ENCODE peak calls at places on chromosomes 7 and 10, in eight cellular contexts. D, V, Q, N, M, U, S and B are unnamed samples.
A peak's percentile ranks its signal among the peaks of the same experiment; 100 is the strongest.

GRCh38 chr7:16688249-16688648 is 42.3 kb downstream of the BZW2 start:
- DNase-seq in M (no peak), N (no peak), V (no peak), Q (no peak), S (no peak), U (no peak), D (no peak), B (no peak)

GRCh38 chr10:120415709-120416330 is 41.2 kb upstream of the PLPP4 start:
- DNase-seq in U (no peak), S (no peak), M (no peak), N (no peak), D (no peak), Q (no peak), V (peak; percentile 83), B (peak; percentile 93)

GRCh38 chr7:155248366-155248756 is 49.3 kb upstream of the INSIG1 start:
- DNase-seq in D (no peak), Q (no peak), U (no peak), N (no peak), M (no peak), S (no peak), V (no peak), B (no peak)

GRCh38 chr7:45120-46090 is 147.0 kb upstream of the FAM20C start:
- DNase-seq in S (peak; percentile 2), Q (peak; percentile 26), U (no peak), M (no peak), D (peak; percentile 9), N (no peak), V (no peak), B (no peak)

GRCh38 chr7:131568510-131568909 is 12.1 kb upstream of the PODXL start:
- DNase-seq in U (no peak), Q (no peak), M (no peak), D (no peak), S (no peak), N (no peak), V (no peak), B (no peak)

GRCh38 chr10:46267132-46267985 is 19.4 kb upstream of the ANTXRL start:
- DNase-seq in N (no peak), D (peak; percentile 11), S (no peak), U (no peak), M (no peak), Q (no peak), V (no peak), B (no peak)

GRCh38 chr7:28409716-28410627 is 2.3 kb upstream of the CREB5 start:
- DNase-seq in S (peak; percentile 52), M (no peak), V (peak; percentile 38), D (peak; percentile 25), U (no peak), N (peak; percentile 63), Q (peak; percentile 62), B (peak; percentile 30)

GRCh38 chr10:46524471-46525176 is 31.8 kb downstream of the GPRIN2 start:
- DNase-seq in N (peak; percentile 33), M (peak; percentile 36), U (no peak), Q (peak; percentile 69), S (no peak), D (no peak), V (peak; percentile 15), B (peak; percentile 92)

GRCh38 chr10:11742009-11742778 is at the start of gene ECHDC3:
- DNase-seq in Q (peak; percentile 76), U (peak; percentile 46), D (peak; percentile 70), M (no peak), V (peak; percentile 38), N (peak; percentile 35), S (peak; percentile 69), B (no peak)

GRCh38 chr10:127982601-127983000 is 75.7 kb downstream of the PTPRE start:
- DNase-seq in N (no peak), M (no peak), Q (no peak), S (no peak), V (no peak), D (no peak), U (no peak), B (no peak)

GRCh38 chr7:1579481-1580421 is 9.9 kb upstream of the PSMG3 start:
- DNase-seq in M (no peak), V (peak; percentile 40), S (peak; percentile 69), D (peak; percentile 75), Q (peak; percentile 82), U (peak; percentile 52), N (peak; percentile 87), B (peak; percentile 21)

GRCh38 chr7:32587431-32587948 is 92.2 kb downstream of the AVL9 start:
- DNase-seq in N (no peak), D (no peak), M (peak; percentile 68), V (peak; percentile 97), S (peak; percentile 42), U (no peak), Q (peak; percentile 49), B (peak; percentile 69)

GRCh38 chr7:154804449-154804848 is 198.5 kb downstream of the PAXIP1 start:
- DNase-seq in Q (no peak), U (no peak), D (no peak), S (no peak), V (no peak), N (no peak), M (no peak), B (no peak)

DNA sequence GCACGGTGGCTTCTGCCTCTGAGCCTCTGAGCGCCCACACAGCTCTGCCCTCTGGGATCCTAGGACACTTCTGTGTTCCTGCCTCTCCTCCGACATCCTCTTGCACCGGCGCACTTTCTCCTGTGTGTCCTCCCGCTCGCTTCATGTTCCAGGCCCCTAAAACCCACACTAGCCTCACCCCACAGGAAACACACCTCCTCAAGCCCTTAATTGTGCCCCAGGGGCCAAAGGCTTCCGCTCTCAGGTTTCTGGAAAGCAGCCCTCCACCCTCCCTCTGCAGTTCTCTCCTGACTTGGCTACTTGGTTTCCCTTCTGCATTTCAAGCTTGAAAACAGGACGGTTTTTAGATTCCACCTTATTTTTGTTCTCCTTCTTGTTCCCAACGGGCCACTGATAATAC is 7.3 kb downstream of the GFRA1 start:
- DNase-seq in N (no peak), V (no peak), S (no peak), U (no peak), D (no peak), Q (no peak), M (no peak), B (no peak)
- TF ChIP-seq CTCF in N (no peak), V (no peak), S (no peak), U (no peak), D (no peak), Q (no peak), M (no peak), B (no peak)

GRCh38 chr10:19620867-19621266 is 195.4 kb upstream of the PLXDC2 start:
- DNase-seq in S (no peak), V (peak; percentile 6), U (no peak), M (no peak), D (no peak), N (no peak), Q (no peak), B (no peak)
- TF ChIP-seq CTCF in S (peak; percentile 29), V (peak; percentile 33), U (no peak), M (no peak), D (no peak), N (no peak), Q (no peak), B (peak; percentile 29)

GRCh38 chr10:132446195-132446581 is 49.2 kb downstream of the PWWP2B start:
- DNase-seq in N (no peak), M (no peak), U (no peak), V (no peak), D (no peak), Q (no peak), S (no peak), B (no peak)

GRCh38 chr10:132447446-132448247 is 50.6 kb downstream of the PWWP2B start:
- DNase-seq in U (peak; percentile 90), S (no peak), M (peak; percentile 19), D (peak; percentile 72), N (peak; percentile 35), V (peak; percentile 82), Q (no peak), B (peak; percentile 57)

GRCh38 chr10:132448248-132448731 is 51.3 kb downstream of the PWWP2B start:
- DNase-seq in Q (no peak), U (peak; percentile 67), S (no peak), D (peak; percentile 91), N (no peak), M (no peak), V (peak; percentile 69), B (no peak)

GRCh38 chr10:132445516-132446194 is 48.7 kb downstream of the PWWP2B start:
- DNase-seq in Q (no peak), V (no peak), S (no peak), N (no peak), M (no peak), U (no peak), D (no peak), B (no peak)

GRCh38 chr10:132446661-132447445 is 49.9 kb downstream of the PWWP2B start:
- DNase-seq in Q (no peak), N (no peak), U (peak; percentile 75), V (peak; percentile 41), M (no peak), S (no peak), D (peak; percentile 92), B (peak; percentile 18)
- TF ChIP-seq CTCF in Q (no peak), N (peak; percentile 38), U (peak; percentile 30), V (peak; percentile 48), M (peak; percentile 24), S (peak; percentile 44), D (peak; percentile 40), B (peak; percentile 68)

GRCh38 chr7:112021348-112022044 is 184.7 kb downstream of the DOCK4 start:
- DNase-seq in N (no peak), M (no peak), Q (no peak), V (no peak), U (no peak), D (no peak), S (no peak), B (no peak)
- TF ChIP-seq CTCF in N (no peak), M (no peak), Q (no peak), V (no peak), U (no peak), D (no peak), S (no peak), B (no peak)